ENCODE peak calls at places on chromosomes 6 and 20, in ten cellular contexts. One of them, this sample, is unnamed.

GRCh38 chr6:69233195-69233524 is 563.6 kb downstream of the LMBRD1 start:
- DNase-seq in effector memory CD4-positive, alpha-beta T cell: no peak
- DNase-seq in GM23338: peak; percentile 53
- DNase-seq in T-cell: no peak
- DNase-seq in A172: no peak
- DNase-seq in amygdala: no peak
- DNase-seq in amniotic stem cell: no peak
- DNase-seq in left ventricle myocardium superior: no peak
- DNase-seq in coronary artery: no peak
- DNase-seq in activated CD4-positive, alpha-beta T cell treated with anti-CD3 and anti-CD28 coated beads for 4 hours: no peak
- DNase-seq in this sample: no peak

GRCh38 chr6:36335465-36336209 is 1.1 kb downstream of the BNIP5 start:
- DNase-seq in effector memory CD4-positive, alpha-beta T cell: no peak
- DNase-seq in GM23338: no peak
- DNase-seq in T-cell: no peak
- DNase-seq in A172: no peak
- DNase-seq in amygdala: no peak
- DNase-seq in amniotic stem cell: no peak
- DNase-seq in left ventricle myocardium superior: no peak
- DNase-seq in coronary artery: no peak
- DNase-seq in activated CD4-positive, alpha-beta T cell treated with anti-CD3 and anti-CD28 coated beads for 4 hours: no peak
- DNase-seq in this sample: no peak

GRCh38 chr6:17666646-17667045 is 40.1 kb downstream of the NUP153 start:
- DNase-seq in effector memory CD4-positive, alpha-beta T cell: no peak
- DNase-seq in GM23338: no peak
- DNase-seq in T-cell: no peak
- DNase-seq in A172: no peak
- DNase-seq in amygdala: no peak
- DNase-seq in amniotic stem cell: no peak
- DNase-seq in left ventricle myocardium superior: no peak
- DNase-seq in coronary artery: no peak
- DNase-seq in activated CD4-positive, alpha-beta T cell treated with anti-CD3 and anti-CD28 coated beads for 4 hours: no peak
- DNase-seq in this sample: no peak

GRCh38 chr20:51034461-51034860 is 11.6 kb upstream of the KCNG1 start:
- DNase-seq in effector memory CD4-positive, alpha-beta T cell: no peak
- DNase-seq in GM23338: no peak
- DNase-seq in T-cell: no peak
- DNase-seq in A172: no peak
- DNase-seq in amygdala: no peak
- DNase-seq in amniotic stem cell: no peak
- DNase-seq in left ventricle myocardium superior: no peak
- DNase-seq in coronary artery: no peak
- DNase-seq in activated CD4-positive, alpha-beta T cell treated with anti-CD3 and anti-CD28 coated beads for 4 hours: no peak
- DNase-seq in this sample: no peak

GRCh38 chr20:48040051-48040450 is 254.8 kb upstream of the SULF2 start:
- DNase-seq in effector memory CD4-positive, alpha-beta T cell: no peak
- DNase-seq in GM23338: no peak
- DNase-seq in T-cell: no peak
- DNase-seq in A172: no peak
- DNase-seq in amygdala: no peak
- DNase-seq in amniotic stem cell: no peak
- DNase-seq in left ventricle myocardium superior: no peak
- DNase-seq in coronary artery: peak; percentile 26
- DNase-seq in activated CD4-positive, alpha-beta T cell treated with anti-CD3 and anti-CD28 coated beads for 4 hours: no peak
- DNase-seq in this sample: no peak

GRCh38 chr20:53748821-53749402 is 155.3 kb upstream of the ZNF217 start:
- DNase-seq in effector memory CD4-positive, alpha-beta T cell: no peak
- DNase-seq in GM23338: no peak
- DNase-seq in T-cell: no peak
- DNase-seq in A172: peak; percentile 71
- DNase-seq in amygdala: no peak
- DNase-seq in amniotic stem cell: no peak
- DNase-seq in left ventricle myocardium superior: no peak
- DNase-seq in coronary artery: no peak
- DNase-seq in activated CD4-positive, alpha-beta T cell treated with anti-CD3 and anti-CD28 coated beads for 4 hours: no peak
- DNase-seq in this sample: no peak

GRCh38 chr20:56628873-56629463 is at the start of gene TFAP2C:
- DNase-seq in effector memory CD4-positive, alpha-beta T cell: no peak
- DNase-seq in GM23338: peak; percentile 85
- DNase-seq in T-cell: no peak
- DNase-seq in A172: peak; percentile 61
- DNase-seq in amygdala: peak; percentile 8
- DNase-seq in amniotic stem cell: peak; percentile 27
- DNase-seq in left ventricle myocardium superior: peak; percentile 82
- DNase-seq in coronary artery: no peak
- DNase-seq in activated CD4-positive, alpha-beta T cell treated with anti-CD3 and anti-CD28 coated beads for 4 hours: no peak
- DNase-seq in this sample: no peak

GRCh38 chr6:13334953-13335352 is 6.6 kb upstream of the TBC1D7 start:
- DNase-seq in effector memory CD4-positive, alpha-beta T cell: no peak
- DNase-seq in GM23338: no peak
- DNase-seq in T-cell: no peak
- DNase-seq in A172: peak; percentile 16
- DNase-seq in amygdala: no peak
- DNase-seq in amniotic stem cell: no peak
- DNase-seq in left ventricle myocardium superior: no peak
- DNase-seq in coronary artery: no peak
- DNase-seq in activated CD4-positive, alpha-beta T cell treated with anti-CD3 and anti-CD28 coated beads for 4 hours: no peak
- DNase-seq in this sample: no peak

GRCh38 chr20:63350597-63351379 is 10.4 kb downstream of the CHRNA4 start:
- DNase-seq in effector memory CD4-positive, alpha-beta T cell: no peak
- DNase-seq in GM23338: no peak
- DNase-seq in T-cell: no peak
- DNase-seq in A172: no peak
- DNase-seq in amygdala: no peak
- DNase-seq in amniotic stem cell: no peak
- DNase-seq in left ventricle myocardium superior: peak; percentile 18
- DNase-seq in coronary artery: no peak
- DNase-seq in activated CD4-positive, alpha-beta T cell treated with anti-CD3 and anti-CD28 coated beads for 4 hours: no peak
- DNase-seq in this sample: no peak

GRCh38 chr6:15073344-15073789 is 172.5 kb upstream of the JARID2 start:
- DNase-seq in effector memory CD4-positive, alpha-beta T cell: no peak
- DNase-seq in GM23338: no peak
- DNase-seq in T-cell: no peak
- DNase-seq in A172: peak; percentile 91
- DNase-seq in amygdala: peak; percentile 7
- DNase-seq in amniotic stem cell: no peak
- DNase-seq in left ventricle myocardium superior: no peak
- DNase-seq in coronary artery: no peak
- DNase-seq in activated CD4-positive, alpha-beta T cell treated with anti-CD3 and anti-CD28 coated beads for 4 hours: no peak
- DNase-seq in this sample: no peak

GRCh38 chr20:43529051-43529450 is 21.6 kb downstream of the L3MBTL1 start:
- DNase-seq in effector memory CD4-positive, alpha-beta T cell: no peak
- DNase-seq in GM23338: no peak
- DNase-seq in T-cell: no peak
- DNase-seq in A172: no peak
- DNase-seq in amygdala: no peak
- DNase-seq in amniotic stem cell: no peak
- DNase-seq in left ventricle myocardium superior: no peak
- DNase-seq in coronary artery: peak; percentile 55
- DNase-seq in activated CD4-positive, alpha-beta T cell treated with anti-CD3 and anti-CD28 coated beads for 4 hours: no peak
- DNase-seq in this sample: no peak

GRCh38 chr6:67916389-67916788 is 718.7 kb upstream of the ADGRB3 start:
- DNase-seq in effector memory CD4-positive, alpha-beta T cell: no peak
- DNase-seq in GM23338: no peak
- DNase-seq in T-cell: no peak
- DNase-seq in A172: peak; percentile 71
- DNase-seq in amygdala: no peak
- DNase-seq in amniotic stem cell: no peak
- DNase-seq in left ventricle myocardium superior: no peak
- DNase-seq in coronary artery: no peak
- DNase-seq in activated CD4-positive, alpha-beta T cell treated with anti-CD3 and anti-CD28 coated beads for 4 hours: no peak
- DNase-seq in this sample: no peak

GRCh38 chr20:33211817-33212424 is 5.2 kb upstream of the BPIFA3 start:
- DNase-seq in effector memory CD4-positive, alpha-beta T cell: no peak
- DNase-seq in GM23338: peak; percentile 93
- DNase-seq in T-cell: no peak
- DNase-seq in A172: peak; percentile 56
- DNase-seq in amygdala: peak; percentile 4
- DNase-seq in amniotic stem cell: no peak
- DNase-seq in left ventricle myocardium superior: no peak
- DNase-seq in coronary artery: no peak
- DNase-seq in activated CD4-positive, alpha-beta T cell treated with anti-CD3 and anti-CD28 coated beads for 4 hours: peak; percentile 15
- DNase-seq in this sample: peak; percentile 27

GRCh38 chr20:21202284-21202683 is 76.4 kb downstream of the KIZ start:
- DNase-seq in effector memory CD4-positive, alpha-beta T cell: no peak
- DNase-seq in GM23338: no peak
- DNase-seq in T-cell: no peak
- DNase-seq in A172: peak; percentile 87
- DNase-seq in amygdala: no peak
- DNase-seq in amniotic stem cell: no peak
- DNase-seq in left ventricle myocardium superior: no peak
- DNase-seq in coronary artery: no peak
- DNase-seq in activated CD4-positive, alpha-beta T cell treated with anti-CD3 and anti-CD28 coated beads for 4 hours: no peak
- DNase-seq in this sample: no peak

GRCh38 chr6:80217799-80218198 is 111.3 kb downstream of the BCKDHB start:
- DNase-seq in effector memory CD4-positive, alpha-beta T cell: no peak
- DNase-seq in GM23338: no peak
- DNase-seq in T-cell: no peak
- DNase-seq in A172: no peak
- DNase-seq in amygdala: no peak
- DNase-seq in amniotic stem cell: no peak
- DNase-seq in left ventricle myocardium superior: no peak
- DNase-seq in coronary artery: no peak
- DNase-seq in activated CD4-positive, alpha-beta T cell treated with anti-CD3 and anti-CD28 coated beads for 4 hours: no peak
- DNase-seq in this sample: no peak

GRCh38 chr20:61582196-61582923 is 330.3 kb downstream of the CDH4 start:
- DNase-seq in effector memory CD4-positive, alpha-beta T cell: no peak
- DNase-seq in GM23338: no peak
- DNase-seq in T-cell: no peak
- DNase-seq in A172: no peak
- DNase-seq in amygdala: no peak
- DNase-seq in amniotic stem cell: no peak
- DNase-seq in left ventricle myocardium superior: no peak
- DNase-seq in coronary artery: no peak
- DNase-seq in activated CD4-positive, alpha-beta T cell treated with anti-CD3 and anti-CD28 coated beads for 4 hours: no peak
- DNase-seq in this sample: no peak

GRCh38 chr6:106163446-106163965 is 77.4 kb downstream of the PRDM1 start:
- DNase-seq in effector memory CD4-positive, alpha-beta T cell: no peak
- DNase-seq in GM23338: peak; percentile 50
- DNase-seq in T-cell: no peak
- DNase-seq in A172: peak; percentile 19
- DNase-seq in amygdala: no peak
- DNase-seq in amniotic stem cell: no peak
- DNase-seq in left ventricle myocardium superior: peak; percentile 34
- DNase-seq in coronary artery: no peak
- DNase-seq in activated CD4-positive, alpha-beta T cell treated with anti-CD3 and anti-CD28 coated beads for 4 hours: peak; percentile 52
- DNase-seq in this sample: no peak

GRCh38 chr6:99219788-99220187 is 129.7 kb downstream of the FAXC start:
- DNase-seq in effector memory CD4-positive, alpha-beta T cell: no peak
- DNase-seq in GM23338: peak; percentile 88
- DNase-seq in T-cell: no peak
- DNase-seq in A172: peak; percentile 13
- DNase-seq in amygdala: no peak
- DNase-seq in amniotic stem cell: no peak
- DNase-seq in left ventricle myocardium superior: no peak
- DNase-seq in coronary artery: no peak
- DNase-seq in activated CD4-positive, alpha-beta T cell treated with anti-CD3 and anti-CD28 coated beads for 4 hours: no peak
- DNase-seq in this sample: peak; percentile 3

GRCh38 chr6:10465633-10466499 is 51.0 kb upstream of the TFAP2A start:
- DNase-seq in effector memory CD4-positive, alpha-beta T cell: no peak
- DNase-seq in GM23338: peak; percentile 93
- DNase-seq in T-cell: no peak
- DNase-seq in A172: peak; percentile 57
- DNase-seq in amygdala: peak; percentile 3
- DNase-seq in amniotic stem cell: no peak
- DNase-seq in left ventricle myocardium superior: no peak
- DNase-seq in coronary artery: no peak
- DNase-seq in activated CD4-positive, alpha-beta T cell treated with anti-CD3 and anti-CD28 coated beads for 4 hours: no peak
- DNase-seq in this sample: no peak

GRCh38 chr6:10412948-10413849 is 1.7 kb downstream of the TFAP2A start:
- DNase-seq in effector memory CD4-positive, alpha-beta T cell: no peak
- DNase-seq in GM23338: peak; percentile 68
- DNase-seq in T-cell: no peak
- DNase-seq in A172: no peak
- DNase-seq in amygdala: no peak
- DNase-seq in amniotic stem cell: no peak
- DNase-seq in left ventricle myocardium superior: no peak
- DNase-seq in coronary artery: no peak
- DNase-seq in activated CD4-positive, alpha-beta T cell treated with anti-CD3 and anti-CD28 coated beads for 4 hours: no peak
- DNase-seq in this sample: no peak

GRCh38 chr6:139539852-139540251 is 165.4 kb upstream of the CITED2 start:
- DNase-seq in effector memory CD4-positive, alpha-beta T cell: no peak
- DNase-seq in GM23338: peak; percentile 32
- DNase-seq in T-cell: no peak
- DNase-seq in A172: peak; percentile 96
- DNase-seq in amygdala: no peak
- DNase-seq in amniotic stem cell: peak; percentile 73
- DNase-seq in left ventricle myocardium superior: peak; percentile 69
- DNase-seq in coronary artery: peak; percentile 80
- DNase-seq in activated CD4-positive, alpha-beta T cell treated with anti-CD3 and anti-CD28 coated beads for 4 hours: no peak
- DNase-seq in this sample: no peak

GRCh38 chr6:69138893-69139494 is 503.9 kb downstream of the ADGRB3 start:
- DNase-seq in effector memory CD4-positive, alpha-beta T cell: no peak
- DNase-seq in GM23338: peak; percentile 20
- DNase-seq in T-cell: no peak
- DNase-seq in A172: no peak
- DNase-seq in amygdala: no peak
- DNase-seq in amniotic stem cell: no peak
- DNase-seq in left ventricle myocardium superior: peak; percentile 38
- DNase-seq in coronary artery: no peak
- DNase-seq in activated CD4-positive, alpha-beta T cell treated with anti-CD3 and anti-CD28 coated beads for 4 hours: no peak
- DNase-seq in this sample: no peak

GRCh38 chr6:45454008-45454911 is 76.5 kb upstream of the SUPT3H start:
- DNase-seq in effector memory CD4-positive, alpha-beta T cell: no peak
- DNase-seq in GM23338: no peak
- DNase-seq in T-cell: no peak
- DNase-seq in A172: peak; percentile 82
- DNase-seq in amygdala: no peak
- DNase-seq in amniotic stem cell: no peak
- DNase-seq in left ventricle myocardium superior: no peak
- DNase-seq in coronary artery: no peak
- DNase-seq in activated CD4-positive, alpha-beta T cell treated with anti-CD3 and anti-CD28 coated beads for 4 hours: no peak
- DNase-seq in this sample: no peak

GRCh38 chr6:1229301-1229700 is 82.6 kb upstream of the FOXQ1 start:
- DNase-seq in effector memory CD4-positive, alpha-beta T cell: no peak
- DNase-seq in GM23338: no peak
- DNase-seq in T-cell: no peak
- DNase-seq in A172: no peak
- DNase-seq in amygdala: no peak
- DNase-seq in amniotic stem cell: no peak
- DNase-seq in left ventricle myocardium superior: no peak
- DNase-seq in coronary artery: no peak
- DNase-seq in activated CD4-positive, alpha-beta T cell treated with anti-CD3 and anti-CD28 coated beads for 4 hours: no peak
- DNase-seq in this sample: no peak

GRCh38 chr6:119323926-119324325 is 25.6 kb downstream of the MAN1A1 start:
- DNase-seq in effector memory CD4-positive, alpha-beta T cell: no peak
- DNase-seq in GM23338: no peak
- DNase-seq in T-cell: no peak
- DNase-seq in A172: no peak
- DNase-seq in amygdala: no peak
- DNase-seq in amniotic stem cell: no peak
- DNase-seq in left ventricle myocardium superior: no peak
- DNase-seq in coronary artery: no peak
- DNase-seq in activated CD4-positive, alpha-beta T cell treated with anti-CD3 and anti-CD28 coated beads for 4 hours: no peak
- DNase-seq in this sample: no peak

GRCh38 chr20:23937303-23938117 is 51.1 kb downstream of the GGTLC1 start:
- DNase-seq in effector memory CD4-positive, alpha-beta T cell: peak; percentile 39
- DNase-seq in GM23338: peak; percentile 73
- DNase-seq in T-cell: peak; percentile 45
- DNase-seq in A172: peak; percentile 52
- DNase-seq in amygdala: peak; percentile 72
- DNase-seq in amniotic stem cell: peak; percentile 10
- DNase-seq in left ventricle myocardium superior: peak; percentile 45
- DNase-seq in coronary artery: no peak
- DNase-seq in activated CD4-positive, alpha-beta T cell treated with anti-CD3 and anti-CD28 coated beads for 4 hours: peak; percentile 55
- DNase-seq in this sample: no peak

GRCh38 chr6:3315841-3316240 is 57.1 kb downstream of the PSMG4 start:
- DNase-seq in effector memory CD4-positive, alpha-beta T cell: no peak
- DNase-seq in GM23338: no peak
- DNase-seq in T-cell: no peak
- DNase-seq in A172: no peak
- DNase-seq in amygdala: no peak
- DNase-seq in amniotic stem cell: no peak
- DNase-seq in left ventricle myocardium superior: no peak
- DNase-seq in coronary artery: no peak
- DNase-seq in activated CD4-positive, alpha-beta T cell treated with anti-CD3 and anti-CD28 coated beads for 4 hours: no peak
- DNase-seq in this sample: no peak

GRCh38 chr20:6975326-6975725 is 207.8 kb downstream of the BMP2 start:
- DNase-seq in effector memory CD4-positive, alpha-beta T cell: no peak
- DNase-seq in GM23338: no peak
- DNase-seq in T-cell: no peak
- DNase-seq in A172: no peak
- DNase-seq in amygdala: no peak
- DNase-seq in amniotic stem cell: no peak
- DNase-seq in left ventricle myocardium superior: no peak
- DNase-seq in coronary artery: no peak
- DNase-seq in activated CD4-positive, alpha-beta T cell treated with anti-CD3 and anti-CD28 coated beads for 4 hours: no peak
- DNase-seq in this sample: no peak

This sample was measured in GM12892.